ENCODE peak calls at places on chromosome 1, in four cellular contexts. Q is naive B cell; U is AG04449; B is stimulated activated CD8-positive, alpha-beta memory T cell treated with anti-CD3 and anti-CD28 coated beads, Interleukin-4, amount 100 ng/mL, for 1 hour. L is an unnamed sample.

GRCh38 chr1:166952002-166952746 is 23.2 kb downstream of the ILDR2 start:
- DNase-seq in Q (no peak), U (no peak), B (no peak), L (no peak)

GRCh38 chr1:164440222-164440621 is 118.8 kb upstream of the PBX1 start:
- DNase-seq in Q (no peak), U (no peak), B (no peak), L (no peak)

GRCh38 chr1:174800221-174800791 is 199.4 kb upstream of the CACYBP start:
- DNase-seq in Q (no peak), U (no peak), B (no peak), L (no peak)

GRCh38 chr1:203548917-203549708 is 55.2 kb downstream of the OPTC start:
- DNase-seq in Q (no peak), U (no peak), B (no peak), L (no peak)

GRCh38 chr1:91700332-91700731 is 185.6 kb downstream of the TGFBR3 start:
- DNase-seq in Q (no peak), U (no peak), B (no peak), L (no peak)

GRCh38 chr1:221164029-221164428 is 284.8 kb downstream of the HLX start:
- DNase-seq in Q (no peak), U (no peak), B (no peak), L (no peak)

GRCh38 chr1:32724678-32725594 is 22.4 kb upstream of the SYNC start:
- DNase-seq in Q (no peak), U (peak), B (no peak), L (no peak)

GRCh38 chr1:163924041-163924440 is 602.3 kb downstream of the NUF2 start:
- DNase-seq in Q (no peak), U (no peak), B (no peak), L (no peak)

GRCh38 chr1:23424171-23424959 is at the start of gene TCEA3:
- DNase-seq in Q (no peak), U (no peak), B (no peak), L (no peak)

GRCh38 chr1:46446646-46447498 is 42.8 kb upstream of the DMBX1 start:
- DNase-seq in Q (peak), U (no peak), B (peak), L (no peak)

L was measured in GM06990.